ENCODE peak calls at places on chromosomes 6 and 20, in six cellular contexts. One of them, this sample, is unnamed.

GRCh38 chr6:39830444-39830843 is 38.3 kb downstream of the DAAM2 start:
- DNase-seq in GM10248: no peak
- DNase-seq in heart left ventricle: peak
- DNase-seq in fibroblast of pulmonary artery: no peak
- DNase-seq in prostate gland: no peak
- DNase-seq in nephron progenitor cell: no peak
- DNase-seq in this sample: no peak

GRCh38 chr20:24959591-24960301 is 10.7 kb downstream of the CST7 start:
- DNase-seq in GM10248: no peak
- DNase-seq in heart left ventricle: no peak
- DNase-seq in fibroblast of pulmonary artery: no peak
- DNase-seq in prostate gland: no peak
- DNase-seq in nephron progenitor cell: no peak
- DNase-seq in this sample: no peak

GRCh38 chr6:42428326-42429041 is 23.2 kb downstream of the TRERF1 start:
- DNase-seq in GM10248: peak
- DNase-seq in heart left ventricle: peak
- DNase-seq in fibroblast of pulmonary artery: no peak
- DNase-seq in prostate gland: no peak
- DNase-seq in nephron progenitor cell: no peak
- DNase-seq in this sample: peak

GRCh38 chr6:18567380-18567779 is 180.2 kb downstream of the RNF144B start:
- DNase-seq in GM10248: no peak
- DNase-seq in heart left ventricle: no peak
- DNase-seq in fibroblast of pulmonary artery: no peak
- DNase-seq in prostate gland: no peak
- DNase-seq in nephron progenitor cell: no peak
- DNase-seq in this sample: no peak

GRCh38 chr6:29789176-29789575 is 38.4 kb upstream of the HLA-G start:
- DNase-seq in GM10248: no peak
- DNase-seq in heart left ventricle: no peak
- DNase-seq in fibroblast of pulmonary artery: no peak
- DNase-seq in prostate gland: no peak
- DNase-seq in nephron progenitor cell: no peak
- DNase-seq in this sample: no peak

GRCh38 chr6:160462551-160463109 is 114.5 kb downstream of the SLC22A3 start:
- DNase-seq in GM10248: peak
- DNase-seq in heart left ventricle: no peak
- DNase-seq in fibroblast of pulmonary artery: peak
- DNase-seq in prostate gland: no peak
- DNase-seq in nephron progenitor cell: no peak
- DNase-seq in this sample: peak

GRCh38 chr6:39086294-39086693 is 28.7 kb downstream of the SAYSD1 start:
- DNase-seq in GM10248: peak
- DNase-seq in heart left ventricle: no peak
- DNase-seq in fibroblast of pulmonary artery: no peak
- DNase-seq in prostate gland: no peak
- DNase-seq in nephron progenitor cell: no peak
- DNase-seq in this sample: peak

GRCh38 chr6:148887181-148887580 is 140.4 kb downstream of the UST start:
- DNase-seq in GM10248: no peak
- DNase-seq in heart left ventricle: no peak
- DNase-seq in fibroblast of pulmonary artery: no peak
- DNase-seq in prostate gland: peak
- DNase-seq in nephron progenitor cell: no peak
- DNase-seq in this sample: no peak

GRCh38 chr6:120671519-120671918 is 662.8 kb downstream of the TBC1D32 start:
- DNase-seq in GM10248: no peak
- DNase-seq in heart left ventricle: no peak
- DNase-seq in fibroblast of pulmonary artery: no peak
- DNase-seq in prostate gland: no peak
- DNase-seq in nephron progenitor cell: peak
- DNase-seq in this sample: no peak

GRCh38 chr20:22905667-22906066 is 129.4 kb upstream of the SSTR4 start:
- DNase-seq in GM10248: peak
- DNase-seq in heart left ventricle: no peak
- DNase-seq in fibroblast of pulmonary artery: peak
- DNase-seq in prostate gland: no peak
- DNase-seq in nephron progenitor cell: no peak
- DNase-seq in this sample: peak

GRCh38 chr6:92446052-92446451 is 973.3 kb downstream of the EPHA7 start:
- DNase-seq in GM10248: no peak
- DNase-seq in heart left ventricle: no peak
- DNase-seq in fibroblast of pulmonary artery: no peak
- DNase-seq in prostate gland: no peak
- DNase-seq in nephron progenitor cell: no peak
- DNase-seq in this sample: no peak

GRCh38 chr6:31585531-31585930 is 546 bp upstream of the LST1 start:
- DNase-seq in GM10248: no peak
- DNase-seq in heart left ventricle: no peak
- DNase-seq in fibroblast of pulmonary artery: no peak
- DNase-seq in prostate gland: no peak
- DNase-seq in nephron progenitor cell: no peak
- DNase-seq in this sample: peak
- TF ChIP-seq CTCF in GM10248: peak
- TF ChIP-seq CTCF in heart left ventricle: no peak
- TF ChIP-seq CTCF in fibroblast of pulmonary artery: peak
- TF ChIP-seq CTCF in prostate gland: no peak
- TF ChIP-seq CTCF in nephron progenitor cell: peak
- TF ChIP-seq CTCF in this sample: peak

DNA sequence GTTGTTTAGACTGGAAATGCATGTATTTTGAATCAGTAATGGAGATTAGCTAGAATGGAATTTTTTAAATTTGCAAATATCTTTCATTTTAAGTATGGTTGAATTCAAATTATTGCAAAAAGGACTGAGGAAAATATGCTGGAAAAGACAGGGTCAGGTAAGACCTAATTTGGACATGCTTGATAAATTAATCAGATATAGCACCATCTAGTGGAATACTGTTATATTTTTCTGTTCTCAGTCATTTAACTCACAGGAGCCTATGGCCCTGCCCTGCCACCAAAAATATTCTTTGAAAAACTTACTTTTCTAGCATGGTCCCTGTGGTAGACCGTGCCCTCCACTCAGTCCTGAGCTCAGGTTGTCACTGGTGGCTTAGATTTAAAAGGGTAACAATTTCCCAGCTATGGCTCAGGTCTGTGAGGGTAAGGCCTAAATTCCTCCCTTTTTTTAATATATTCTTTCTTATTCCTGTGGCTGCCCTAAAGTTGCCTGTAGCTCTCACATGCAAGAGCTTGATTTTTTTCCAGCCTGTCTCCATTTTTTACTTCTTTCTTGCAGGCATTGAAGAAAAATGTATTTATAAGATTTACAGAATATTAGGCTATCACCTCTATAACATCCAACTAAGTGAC is 25.3 kb upstream of the KIAA1586 start:
- DNase-seq in GM10248: peak
- DNase-seq in heart left ventricle: no peak
- DNase-seq in fibroblast of pulmonary artery: peak
- DNase-seq in prostate gland: no peak
- DNase-seq in nephron progenitor cell: peak
- DNase-seq in this sample: peak
- TF ChIP-seq CTCF in GM10248: peak
- TF ChIP-seq CTCF in heart left ventricle: peak
- TF ChIP-seq CTCF in fibroblast of pulmonary artery: peak
- TF ChIP-seq CTCF in prostate gland: peak
- TF ChIP-seq CTCF in nephron progenitor cell: peak
- TF ChIP-seq CTCF in this sample: peak

DNA sequence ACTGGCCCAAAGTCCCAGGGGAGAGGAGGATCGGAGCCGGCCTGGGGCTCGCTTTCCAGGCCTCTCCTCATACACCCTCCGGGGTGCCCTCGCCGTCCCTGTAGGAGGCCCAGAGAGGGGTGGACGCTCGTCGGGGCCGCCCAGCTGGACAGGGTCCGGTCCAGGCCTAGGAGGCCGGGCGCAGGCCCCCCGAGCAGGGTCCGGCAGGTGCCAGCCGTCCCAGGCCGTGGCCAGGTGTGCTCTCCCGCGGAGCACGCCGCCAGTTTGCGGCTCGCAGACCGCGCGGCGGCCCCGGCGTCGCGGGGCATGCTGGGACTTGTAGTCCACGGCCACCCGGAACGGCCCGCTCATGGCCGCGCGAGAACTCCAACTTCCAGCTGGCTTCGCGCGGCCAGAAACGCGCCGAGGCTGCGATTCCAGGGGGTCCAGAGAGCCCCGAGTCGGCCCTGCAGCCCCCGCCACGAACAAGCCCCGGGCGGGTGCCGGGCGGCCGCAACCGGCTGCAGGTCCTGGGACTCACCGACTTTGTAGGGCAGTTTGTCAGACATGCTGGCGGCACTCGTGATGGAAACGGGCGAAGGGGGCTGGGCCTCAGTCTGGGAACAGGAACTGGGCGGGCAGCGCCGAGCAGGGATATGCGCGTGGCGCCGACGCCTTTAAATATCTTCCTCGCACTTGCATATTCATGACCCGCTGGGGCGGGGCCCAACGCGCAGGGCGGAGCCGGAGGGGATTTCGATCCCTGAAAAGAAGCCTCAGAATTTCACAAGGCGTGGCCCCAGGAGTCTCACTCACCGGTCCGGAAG is at the start of gene AHCY:
- DNase-seq in GM10248: peak
- DNase-seq in heart left ventricle: peak
- DNase-seq in fibroblast of pulmonary artery: peak
- DNase-seq in prostate gland: peak
- DNase-seq in nephron progenitor cell: peak
- DNase-seq in this sample: peak
- TF ChIP-seq CTCF in GM10248: no peak
- TF ChIP-seq CTCF in heart left ventricle: no peak
- TF ChIP-seq CTCF in fibroblast of pulmonary artery: no peak
- TF ChIP-seq CTCF in prostate gland: no peak
- TF ChIP-seq CTCF in nephron progenitor cell: no peak
- TF ChIP-seq CTCF in this sample: no peak

DNA sequence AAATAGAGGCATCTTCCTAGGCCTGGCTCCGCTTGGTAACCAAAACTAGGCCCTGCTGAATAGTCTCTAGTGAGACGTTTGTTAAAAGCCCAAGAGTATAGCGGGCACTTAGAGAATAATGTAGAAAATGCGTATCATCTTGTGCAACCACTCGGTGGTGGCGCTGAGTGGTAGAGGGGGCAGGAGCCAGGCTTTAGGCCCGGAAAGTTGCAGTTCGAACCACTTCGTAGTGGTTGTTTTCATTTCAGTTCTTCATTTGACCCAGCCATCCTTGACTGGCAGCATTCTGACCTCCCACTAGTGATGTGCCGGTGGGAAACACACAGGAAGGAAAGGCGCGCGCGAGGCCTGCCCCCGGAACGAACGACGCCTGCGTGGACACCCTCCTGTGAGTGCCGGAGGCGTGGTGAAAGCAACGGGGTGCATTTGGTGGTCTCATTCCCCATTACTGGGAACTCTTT is 18.0 kb downstream of the GPX5 start:
- DNase-seq in GM10248: peak
- DNase-seq in heart left ventricle: no peak
- DNase-seq in fibroblast of pulmonary artery: peak
- DNase-seq in prostate gland: no peak
- DNase-seq in nephron progenitor cell: peak
- DNase-seq in this sample: peak
- TF ChIP-seq CTCF in GM10248: no peak
- TF ChIP-seq CTCF in heart left ventricle: no peak
- TF ChIP-seq CTCF in fibroblast of pulmonary artery: no peak
- TF ChIP-seq CTCF in prostate gland: no peak
- TF ChIP-seq CTCF in nephron progenitor cell: no peak
- TF ChIP-seq CTCF in this sample: no peak

GRCh38 chr6:14040042-14040441 is 77.5 kb upstream of the CD83 start:
- DNase-seq in GM10248: no peak
- DNase-seq in heart left ventricle: no peak
- DNase-seq in fibroblast of pulmonary artery: no peak
- DNase-seq in prostate gland: no peak
- DNase-seq in nephron progenitor cell: no peak
- DNase-seq in this sample: no peak
- TF ChIP-seq CTCF in GM10248: no peak
- TF ChIP-seq CTCF in heart left ventricle: no peak
- TF ChIP-seq CTCF in fibroblast of pulmonary artery: no peak
- TF ChIP-seq CTCF in prostate gland: no peak
- TF ChIP-seq CTCF in nephron progenitor cell: no peak
- TF ChIP-seq CTCF in this sample: no peak

DNA sequence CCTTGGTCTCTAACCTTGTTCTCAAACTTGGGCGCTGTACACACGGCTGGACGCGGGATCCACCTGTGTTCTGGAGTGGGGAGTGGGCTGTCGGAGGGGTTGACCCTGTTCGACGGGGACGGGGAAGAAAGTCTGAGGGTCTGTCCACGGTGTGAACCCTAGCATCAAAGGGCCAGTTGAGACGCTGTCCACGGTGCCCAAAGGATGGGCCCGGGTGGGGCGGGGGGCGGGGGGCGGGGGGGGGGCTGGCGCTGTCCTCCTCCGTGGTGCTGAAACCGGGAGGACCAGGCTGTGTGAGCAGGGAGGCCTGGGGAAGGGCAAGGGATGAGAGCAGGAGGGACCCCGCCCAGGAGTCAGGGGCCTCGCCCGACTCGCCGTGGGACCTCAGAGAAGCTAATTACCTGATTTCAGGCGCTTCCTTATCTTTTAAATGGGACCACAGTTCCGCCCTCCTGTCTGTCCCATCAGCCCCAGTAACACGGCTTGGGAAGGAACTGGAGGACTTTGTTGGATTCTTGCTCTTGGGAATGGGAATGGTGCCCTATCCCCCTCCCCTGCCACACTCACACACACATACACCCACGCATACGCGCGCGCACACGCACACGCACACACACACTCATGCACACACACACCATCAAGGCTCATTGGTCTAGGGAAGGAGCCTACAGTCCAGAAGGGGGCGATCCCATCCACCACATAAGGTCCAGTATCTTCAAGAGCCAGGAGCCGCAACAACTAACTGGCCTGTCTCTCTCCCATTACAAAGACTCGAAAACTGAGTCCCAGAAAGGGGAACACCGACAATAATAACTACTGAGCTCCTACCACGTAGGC is 1.0 kb upstream of the VSTM2L start:
- DNase-seq in GM10248: peak
- DNase-seq in heart left ventricle: no peak
- DNase-seq in fibroblast of pulmonary artery: peak
- DNase-seq in prostate gland: peak
- DNase-seq in nephron progenitor cell: peak
- DNase-seq in this sample: peak
- TF ChIP-seq CTCF in GM10248: peak
- TF ChIP-seq CTCF in heart left ventricle: peak
- TF ChIP-seq CTCF in fibroblast of pulmonary artery: peak
- TF ChIP-seq CTCF in prostate gland: peak
- TF ChIP-seq CTCF in nephron progenitor cell: no peak
- TF ChIP-seq CTCF in this sample: peak

GRCh38 chr6:170210026-170210390 is 80.9 kb downstream of the DLL1 start:
- DNase-seq in GM10248: no peak
- DNase-seq in heart left ventricle: no peak
- DNase-seq in fibroblast of pulmonary artery: no peak
- DNase-seq in prostate gland: no peak
- DNase-seq in nephron progenitor cell: no peak
- DNase-seq in this sample: no peak

GRCh38 chr6:170210651-170211403 is 80.1 kb downstream of the DLL1 start:
- DNase-seq in GM10248: no peak
- DNase-seq in heart left ventricle: no peak
- DNase-seq in fibroblast of pulmonary artery: no peak
- DNase-seq in prostate gland: no peak
- DNase-seq in nephron progenitor cell: no peak
- DNase-seq in this sample: no peak

GRCh38 chr6:170211404-170212025 is 79.4 kb downstream of the DLL1 start:
- DNase-seq in GM10248: no peak
- DNase-seq in heart left ventricle: no peak
- DNase-seq in fibroblast of pulmonary artery: no peak
- DNase-seq in prostate gland: peak
- DNase-seq in nephron progenitor cell: no peak
- DNase-seq in this sample: peak

GRCh38 chr6:170212956-170213636 is 77.8 kb downstream of the DLL1 start:
- DNase-seq in GM10248: no peak
- DNase-seq in heart left ventricle: no peak
- DNase-seq in fibroblast of pulmonary artery: no peak
- DNase-seq in prostate gland: no peak
- DNase-seq in nephron progenitor cell: no peak
- DNase-seq in this sample: no peak

GRCh38 chr6:170212051-170212756 is 78.7 kb downstream of the DLL1 start:
- DNase-seq in GM10248: no peak
- DNase-seq in heart left ventricle: no peak
- DNase-seq in fibroblast of pulmonary artery: no peak
- DNase-seq in prostate gland: peak
- DNase-seq in nephron progenitor cell: no peak
- DNase-seq in this sample: peak
- TF ChIP-seq CTCF in GM10248: no peak
- TF ChIP-seq CTCF in heart left ventricle: no peak
- TF ChIP-seq CTCF in fibroblast of pulmonary artery: no peak
- TF ChIP-seq CTCF in prostate gland: no peak
- TF ChIP-seq CTCF in nephron progenitor cell: no peak
- TF ChIP-seq CTCF in this sample: no peak